ENCODE peak calls at places on chromosome 2, in five cellular contexts. Z, K, H, Q and T are unnamed samples. For H3K27me3, the result is how much of the 10 kb centered on the place peaks cover.

GRCh38 chr2:233990261-233990798 is 60.2 kb upstream of the SPP2 start:
- DNase-seq in Z (peak), K (no peak), H (no peak), Q (no peak), T (no peak)

GRCh38 chr2:240358080-240358479 is 77.4 kb upstream of the GPC1 start:
- DNase-seq in Z (no peak), K (no peak), H (peak), Q (no peak), T (no peak)

GRCh38 chr2:26605969-26606846 is 35.0 kb downstream of the CIB4 start:
- DNase-seq in Z (no peak), K (no peak), H (no peak), Q (no peak), T (peak)

GRCh38 chr2:10783421-10783820 is 29.2 kb downstream of the PDIA6 start:
- DNase-seq in Z (no peak), K (no peak), H (no peak), Q (no peak), T (no peak)

GRCh38 chr2:78132391-78133370 is 610.5 kb upstream of the LRRTM4 start:
- DNase-seq in Z (no peak), K (no peak), H (no peak), Q (no peak), T (no peak)

GRCh38 chr2:60370835-60371618 is 182.4 kb downstream of the BCL11A start:
- DNase-seq in Z (no peak), K (no peak), H (no peak), Q (no peak), T (no peak)

GRCh38 chr2:177318613-177319012 is 54.1 kb upstream of the NFE2L2 start:
- DNase-seq in Z (no peak), K (no peak), H (no peak), Q (no peak), T (no peak)

GRCh38 chr2:232951891-232952290 is 61.2 kb downstream of the NGEF start:
- DNase-seq in Z (no peak), K (peak), H (no peak), Q (no peak), T (no peak)

GRCh38 chr2:121595012-121595891 is 54.0 kb downstream of the CLASP1 start:
- DNase-seq in Z (no peak), K (no peak), H (no peak), Q (no peak), T (no peak)

GRCh38 chr2:241967096-241967495 is 97.6 kb downstream of the RTP5 start:
- DNase-seq in Z (no peak), K (no peak), H (no peak), Q (no peak), T (no peak)

GRCh38 chr2:173750332-173750731 is 214.8 kb downstream of the SP3 start:
- DNase-seq in Z (no peak), K (peak), H (no peak), Q (peak), T (peak)

GRCh38 chr2:237552911-237553310 is 13.5 kb upstream of the PRLH start:
- DNase-seq in Z (no peak), K (no peak), H (no peak), Q (no peak), T (no peak)

GRCh38 chr2:79702934-79703333 is 190.1 kb downstream of the CTNNA2 start:
- DNase-seq in Z (no peak), K (no peak), H (no peak), Q (peak), T (no peak)

GRCh38 chr2:96143848-96144480 is 1.3 kb downstream of the DUSP2 start:
- DNase-seq in Z (peak), K (no peak), H (no peak), Q (no peak), T (no peak)

GRCh38 chr2:96501471-96501874 is 3.7 kb downstream of the NEURL3 start:
- DNase-seq in Z (no peak), K (no peak), H (no peak), Q (no peak), T (no peak)

GRCh38 chr2:101731221-101732054 is 33.9 kb downstream of the MAP4K4 start:
- DNase-seq in Z (no peak), K (no peak), H (no peak), Q (no peak), T (no peak)

GRCh38 chr2:49687873-49688272 is 533.6 kb upstream of the FSHR start:
- DNase-seq in Z (no peak), K (no peak), H (no peak), Q (peak), T (peak)

GRCh38 chr2:29259221-29259620 is 144.0 kb downstream of the CLIP4 start:
- DNase-seq in Z (no peak), K (peak), H (no peak), Q (no peak), T (peak)

GRCh38 chr2:121634354-121635307 is 14.6 kb downstream of the CLASP1 start:
- DNase-seq in Z (no peak), K (peak), H (no peak), Q (peak), T (peak)

GRCh38 chr2:184602734-184603133 is 4.4 kb downstream of the ZNF804A start:
- DNase-seq in Z (no peak), K (no peak), H (no peak), Q (no peak), T (no peak)

GRCh38 chr2:176117823-176118376 is 1.3 kb downstream of the HOXD10 start:
- DNase-seq in Z (no peak), K (no peak), H (no peak), Q (no peak), T (no peak)

GRCh38 chr2:176114930-176115625 is 1.5 kb upstream of the HOXD10 start:
- DNase-seq in Z (no peak), K (no peak), H (no peak), Q (no peak), T (peak)

GRCh38 chr2:176115883-176116813 is at the start of gene HOXD10:
- DNase-seq in Z (peak), K (no peak), H (no peak), Q (no peak), T (peak)

GRCh38 chr2:176118606-176119370 is 2.2 kb downstream of the HOXD10 start:
- DNase-seq in Z (peak), K (no peak), H (no peak), Q (no peak), T (peak)

DNA sequence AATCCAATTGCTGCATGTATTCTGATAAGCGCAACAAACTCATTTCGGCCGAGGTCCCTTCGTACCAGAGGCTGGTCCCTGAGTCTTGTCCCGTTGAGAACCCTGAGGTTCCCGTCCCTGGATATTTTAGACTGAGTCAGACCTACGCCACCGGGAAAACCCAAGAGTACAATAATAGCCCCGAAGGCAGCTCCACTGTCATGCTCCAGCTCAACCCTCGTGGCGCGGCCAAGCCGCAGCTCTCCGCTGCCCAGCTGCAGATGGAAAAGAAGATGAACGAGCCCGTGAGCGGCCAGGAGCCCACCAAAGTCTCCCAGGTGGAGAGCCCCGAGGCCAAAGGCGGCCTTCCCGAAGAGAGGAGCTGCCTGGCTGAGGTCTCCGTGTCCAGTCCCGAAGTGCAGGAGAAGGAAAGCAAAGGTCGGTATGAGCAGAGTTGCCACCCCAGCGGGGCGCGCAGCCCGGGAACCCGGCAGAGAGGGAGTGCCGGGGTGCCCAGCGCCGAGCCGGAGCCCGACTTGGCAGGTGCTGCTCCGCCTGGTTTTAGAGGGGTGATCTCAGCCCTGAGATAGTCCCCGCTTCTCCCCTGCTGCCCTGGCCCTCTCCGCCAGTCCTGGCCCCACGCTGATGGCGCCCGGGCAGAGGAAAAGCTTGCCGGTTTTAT is 714 bp downstream of the HOXD10 start:
- DNase-seq in Z (no peak), K (no peak), H (no peak), Q (no peak), T (no peak)
- H3K27me3 ChIP-seq in Z (half or more), K (half or more), H (half or more), Q (half or more), T (under half)

GRCh38 chr2:66438498-66439290 is 3.8 kb downstream of the MEIS1 start:
- DNase-seq in Z (no peak), K (no peak), H (no peak), Q (peak), T (peak)

GRCh38 chr2:66440692-66441091 is 5.8 kb downstream of the MEIS1 start:
- DNase-seq in Z (no peak), K (peak), H (no peak), Q (peak), T (peak)

GRCh38 chr2:66440011-66440542 is 5.2 kb downstream of the MEIS1 start:
- DNase-seq in Z (no peak), K (peak), H (no peak), Q (peak), T (peak)

GRCh38 chr2:66437601-66438497 is 2.9 kb downstream of the MEIS1 start:
- DNase-seq in Z (no peak), K (peak), H (no peak), Q (peak), T (peak)

GRCh38 chr2:66439291-66440010 is 4.5 kb downstream of the MEIS1 start:
- DNase-seq in Z (no peak), K (peak), H (no peak), Q (peak), T (peak)
- H3K27me3 ChIP-seq in Z (half or more), K (under half), H (under half), Q (under half), T (under half)

GRCh38 chr2:219489315-219489714 is 9.4 kb upstream of the GMPPA start:
- DNase-seq in Z (no peak), K (no peak), H (no peak), Q (no peak), T (no peak)

GRCh38 chr2:219491278-219491967 is 7.3 kb upstream of the GMPPA start:
- DNase-seq in Z (no peak), K (no peak), H (no peak), Q (no peak), T (no peak)

GRCh38 chr2:219488844-219489194 is 9.9 kb upstream of the GMPPA start:
- DNase-seq in Z (no peak), K (no peak), H (no peak), Q (no peak), T (no peak)

GRCh38 chr2:219490600-219491130 is 8.0 kb upstream of the GMPPA start:
- DNase-seq in Z (no peak), K (no peak), H (no peak), Q (no peak), T (no peak)

GRCh38 chr2:219490186-219490585 is 8.5 kb upstream of the GMPPA start:
- DNase-seq in Z (no peak), K (no peak), H (no peak), Q (no peak), T (no peak)
- H3K27me3 ChIP-seq in Z (under half), K (under half), H (under half), Q (under half), T (under half)

DNA sequence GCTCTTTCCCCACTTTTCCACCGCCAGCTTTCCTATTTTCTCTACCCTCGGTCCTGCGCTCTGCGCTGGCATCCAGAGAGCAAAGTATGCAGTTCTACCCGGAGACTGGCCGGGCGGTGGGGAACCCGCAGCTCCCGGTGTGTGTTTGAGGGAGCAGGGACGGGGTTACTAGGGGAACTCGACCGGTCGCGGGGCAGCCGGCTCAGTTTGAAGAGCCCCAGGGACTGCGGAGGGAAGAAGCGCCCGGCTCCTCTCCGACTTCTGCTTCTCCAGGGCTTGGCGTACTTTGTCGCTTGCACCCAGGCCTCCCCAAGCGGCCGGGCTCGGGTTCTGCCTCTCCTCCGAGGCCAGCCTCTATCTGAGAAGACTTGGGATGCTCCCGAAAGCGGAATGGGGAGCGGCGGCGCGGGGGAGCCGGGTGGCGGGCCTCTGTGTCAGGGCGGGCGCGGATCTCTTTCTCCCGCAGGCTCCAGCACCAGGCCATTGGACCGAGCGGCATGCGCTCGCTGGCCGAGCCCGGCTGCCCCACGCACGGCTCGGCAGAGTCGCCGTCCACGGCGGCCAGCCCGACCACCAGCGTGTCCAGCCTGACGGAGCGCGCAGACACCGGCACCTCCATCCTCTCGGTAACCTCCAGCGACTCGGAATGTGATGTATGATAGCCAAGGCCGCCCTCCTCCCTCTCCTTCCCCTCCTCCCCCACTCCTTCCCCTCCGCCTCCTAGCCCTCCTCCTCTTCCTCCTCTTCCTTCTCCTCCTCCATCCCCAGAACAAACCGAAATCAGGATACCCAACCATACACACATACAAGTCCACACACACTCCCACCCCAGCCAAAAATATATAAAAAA is 2.8 kb downstream of the SIX3 start:
- DNase-seq in Z (no peak), K (no peak), H (no peak), Q (no peak), T (peak)
- H3K27me3 ChIP-seq in Z (half or more), K (half or more), H (half or more), Q (half or more), T (half or more)

GRCh38 chr2:95032868-95033603 is 7.5 kb downstream of the MAL start:
- DNase-seq in Z (no peak), K (no peak), H (no peak), Q (no peak), T (no peak)
- H3K27me3 ChIP-seq in Z (under half), K (under half), H (under half), Q (under half), T (under half)

GRCh38 chr2:86791574-86791973 is 861 bp upstream of the CD8A start:
- DNase-seq in Z (no peak), K (no peak), H (no peak), Q (no peak), T (no peak)
- H3K27me3 ChIP-seq in Z (half or more), K (half or more), H (half or more), Q (half or more), T (half or more)

GRCh38 chr2:236157815-236158498 is 10.2 kb downstream of the GBX2 start:
- DNase-seq in Z (no peak), K (no peak), H (no peak), Q (no peak), T (no peak)

GRCh38 chr2:236157366-236157765 is 10.8 kb downstream of the GBX2 start:
- DNase-seq in Z (no peak), K (no peak), H (no peak), Q (no peak), T (no peak)

GRCh38 chr2:236160366-236161081 is 7.7 kb downstream of the GBX2 start:
- DNase-seq in Z (no peak), K (no peak), H (no peak), Q (no peak), T (no peak)

GRCh38 chr2:236159778-236160170 is 8.4 kb downstream of the GBX2 start:
- DNase-seq in Z (no peak), K (no peak), H (no peak), Q (no peak), T (no peak)

DNA sequence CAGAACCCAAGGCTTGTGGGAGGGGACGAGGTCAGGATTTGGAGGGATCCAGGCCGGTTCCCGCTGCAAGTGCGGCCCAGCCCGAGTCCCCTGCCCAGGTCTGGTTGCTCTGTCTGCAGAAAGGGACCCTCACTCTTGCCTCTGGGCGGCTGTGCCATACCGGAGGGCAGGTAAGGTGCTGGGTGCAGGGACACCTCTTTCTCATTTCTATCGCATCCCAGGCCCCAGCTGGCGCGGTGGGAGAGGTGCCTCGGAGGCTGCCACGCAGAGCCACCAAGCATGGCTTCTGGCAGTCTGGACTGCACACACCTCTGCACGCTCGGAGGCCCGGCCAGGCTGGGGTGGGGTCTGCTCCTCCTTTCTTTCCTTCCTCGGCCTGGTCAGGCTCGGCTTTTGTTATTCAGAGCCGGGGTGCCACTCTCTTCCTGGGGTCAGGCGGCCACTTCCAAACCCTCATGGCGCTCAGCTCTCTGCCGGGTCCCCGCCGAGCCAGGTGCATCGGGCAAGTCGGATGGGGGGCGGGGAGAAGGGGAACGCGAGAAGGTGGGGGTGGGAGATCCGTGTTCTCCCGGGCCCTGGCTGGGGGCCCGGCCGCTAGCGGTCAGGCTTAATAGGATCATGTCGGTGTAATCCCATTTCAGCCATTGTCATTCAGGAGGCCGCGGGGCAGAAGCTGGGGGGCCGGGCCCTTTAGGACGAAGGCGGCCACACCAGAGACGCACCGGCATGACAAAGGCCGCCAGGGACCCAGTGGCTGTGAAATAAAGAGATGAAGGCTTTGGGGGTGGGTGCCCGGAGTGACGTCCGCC is 9.0 kb downstream of the GBX2 start:
- DNase-seq in Z (no peak), K (no peak), H (no peak), Q (no peak), T (no peak)
- H3K27me3 ChIP-seq in Z (half or more), K (under half), H (half or more), Q (under half), T (under half)

GRCh38 chr2:189579585-189579984 is 1.0 kb downstream of the SLC40A1 start:
- DNase-seq in Z (no peak), K (peak), H (no peak), Q (peak), T (peak)
- H3K27me3 ChIP-seq in Z (under half), K (under half), H (under half), Q (under half), T (under half)